ENCODE peak calls at places on chromosomes 11 and 22, in six cellular contexts. B, Q, K, J, O and P are unnamed samples.

GRCh38 chr11:35822815-35823495 is 120.9 kb upstream of the LDLRAD3 start:
- DNase-seq in B (peak; percentile 13), Q (no peak), K (no peak), J (no peak), O (no peak), P (no peak)

GRCh38 chr11:98561877-98562395 is 458.8 kb upstream of the CNTN5 start:
- DNase-seq in B (no peak), Q (no peak), K (no peak), J (no peak), O (peak; percentile 14), P (no peak)

GRCh38 chr22:43006753-43007152 is 8.2 kb downstream of the PACSIN2 start:
- DNase-seq in B (no peak), Q (no peak), K (no peak), J (no peak), O (no peak), P (no peak)

GRCh38 chr22:31084811-31085492 is 3.8 kb downstream of the SMTN start:
- DNase-seq in B (peak; percentile 75), Q (peak; percentile 91), K (peak; percentile 47), J (peak; percentile 84), O (peak; percentile 69), P (peak; percentile 79)

GRCh38 chr11:9574806-9575530 is 1.5 kb downstream of the WEE1 start:
- DNase-seq in B (peak; percentile 87), Q (peak; percentile 47), K (no peak), J (peak; percentile 20), O (peak; percentile 86), P (no peak)

GRCh38 chr11:102047305-102047924 is at the start of gene CFAP300:
- DNase-seq in B (peak; percentile 33), Q (peak; percentile 60), K (peak; percentile 4), J (peak; percentile 85), O (peak; percentile 43), P (peak; percentile 42)

GRCh38 chr22:40044870-40045834 is 50.4 kb downstream of the FAM83F start:
- DNase-seq in B (peak; percentile 15), Q (peak; percentile 60), K (no peak), J (no peak), O (peak; percentile 32), P (peak; percentile 56)

GRCh38 chr11:116837231-116838091 is at the start of gene APOA1:
- DNase-seq in B (no peak), Q (no peak), K (no peak), J (no peak), O (no peak), P (peak; percentile 25)

GRCh38 chr11:15307600-15307999 is 192.9 kb downstream of the INSC start:
- DNase-seq in B (no peak), Q (no peak), K (no peak), J (no peak), O (no peak), P (no peak)

GRCh38 chr11:117823294-117823940 is 1.1 kb downstream of the FXYD2 start:
- DNase-seq in B (no peak), Q (no peak), K (no peak), J (no peak), O (no peak), P (no peak)

GRCh38 chr11:96713301-96713700 is 323.5 kb downstream of the JRKL start:
- DNase-seq in B (no peak), Q (no peak), K (no peak), J (no peak), O (no peak), P (no peak)

GRCh38 chr11:134997652-134998320 is 585.7 kb upstream of the B3GAT1 start:
- DNase-seq in B (no peak), Q (no peak), K (no peak), J (no peak), O (no peak), P (no peak)

GRCh38 chr11:74453373-74453975 is 13.9 kb downstream of the KCNE3 start:
- DNase-seq in B (peak; percentile 63), Q (peak; percentile 68), K (no peak), J (peak; percentile 36), O (peak; percentile 31), P (peak; percentile 43)

GRCh38 chr11:16804104-16804947 is 65.9 kb downstream of the C11orf58 start:
- DNase-seq in B (no peak), Q (no peak), K (no peak), J (no peak), O (no peak), P (no peak)

GRCh38 chr11:17741487-17741886 is 6.9 kb downstream of the KCNC1 start:
- DNase-seq in B (no peak), Q (no peak), K (no peak), J (no peak), O (no peak), P (no peak)

GRCh38 chr11:115215694-115216615 is 288.3 kb downstream of the CADM1 start:
- DNase-seq in B (no peak), Q (no peak), K (no peak), J (no peak), O (no peak), P (no peak)

GRCh38 chr11:45212566-45213315 is 66.3 kb downstream of the PRDM11 start:
- DNase-seq in B (no peak), Q (no peak), K (no peak), J (no peak), O (no peak), P (no peak)

GRCh38 chr22:48800886-48801607 is 1026.6 kb downstream of the BRD1 start:
- DNase-seq in B (no peak), Q (no peak), K (no peak), J (no peak), O (no peak), P (no peak)

GRCh38 chr11:58927393-58928081 is 11.8 kb upstream of the GLYATL1 start:
- DNase-seq in B (peak; percentile 29), Q (peak; percentile 65), K (no peak), J (no peak), O (no peak), P (peak; percentile 81)

GRCh38 chr11:65637794-65638317 is at the start of gene SIPA1:
- DNase-seq in B (peak; percentile 93), Q (peak; percentile 86), K (no peak), J (peak; percentile 57), O (peak; percentile 73), P (peak; percentile 60)

GRCh38 chr11:70272009-70272408 is 1.5 kb downstream of the PPFIA1 start:
- DNase-seq in B (no peak), Q (no peak), K (no peak), J (no peak), O (no peak), P (no peak)

GRCh38 chr11:70270877-70271634 is 566 bp downstream of the PPFIA1 start:
- DNase-seq in B (peak; percentile 65), Q (peak; percentile 60), K (no peak), J (no peak), O (peak; percentile 53), P (peak; percentile 42)

GRCh38 chr11:70271635-70271953 is 1.1 kb downstream of the PPFIA1 start:
- DNase-seq in B (no peak), Q (no peak), K (no peak), J (no peak), O (no peak), P (no peak)

GRCh38 chr11:70268526-70268925 is 2.0 kb upstream of the PPFIA1 start:
- DNase-seq in B (no peak), Q (no peak), K (no peak), J (no peak), O (no peak), P (no peak)

DNA sequence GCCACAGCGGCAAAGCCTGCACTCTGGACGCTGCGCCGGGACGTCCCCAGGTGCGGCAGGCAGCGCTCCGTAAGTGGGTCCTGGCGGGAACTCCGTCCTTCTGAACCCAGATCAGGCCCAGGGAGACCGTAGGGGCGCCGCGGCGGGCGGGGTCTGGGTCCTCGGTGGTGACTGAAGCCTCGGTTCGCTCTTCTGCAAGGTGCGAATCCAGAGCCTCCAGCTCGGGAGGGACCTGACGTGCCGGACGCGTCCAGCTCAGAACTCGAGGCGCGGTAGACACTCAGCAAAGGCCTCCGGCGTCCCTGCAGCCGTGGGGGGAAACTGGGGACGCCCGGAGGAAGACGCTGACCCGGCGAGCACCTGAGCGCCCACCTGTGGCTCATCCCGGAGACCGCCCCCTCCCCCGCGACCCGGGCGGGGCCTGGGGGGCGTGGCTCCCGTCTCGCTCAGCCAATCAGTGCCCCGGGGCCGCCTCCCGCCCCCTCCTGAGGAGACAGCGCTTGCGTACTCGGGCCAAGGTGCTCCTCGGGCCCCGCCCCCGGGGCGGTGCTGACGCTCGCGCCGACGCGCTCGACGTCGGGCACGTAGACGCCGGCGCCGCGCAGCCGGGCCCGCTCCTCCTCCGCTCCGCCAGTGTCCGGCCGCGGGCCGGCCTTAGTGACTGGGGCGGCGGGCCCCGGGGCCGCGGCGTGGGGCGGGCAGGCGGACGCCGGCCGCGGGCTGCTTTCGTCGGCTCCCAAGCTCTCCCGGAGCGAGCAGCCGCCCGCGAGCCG is at the start of gene PPFIA1:
- DNase-seq in B (peak; percentile 91), Q (peak; percentile 96), K (peak; percentile 65), J (peak; percentile 91), O (peak; percentile 96), P (peak; percentile 95)
- TF ChIP-seq CTCF in B (no peak), Q (no peak), K (no peak), J (no peak), O (peak; percentile 13), P (no peak)

DNA sequence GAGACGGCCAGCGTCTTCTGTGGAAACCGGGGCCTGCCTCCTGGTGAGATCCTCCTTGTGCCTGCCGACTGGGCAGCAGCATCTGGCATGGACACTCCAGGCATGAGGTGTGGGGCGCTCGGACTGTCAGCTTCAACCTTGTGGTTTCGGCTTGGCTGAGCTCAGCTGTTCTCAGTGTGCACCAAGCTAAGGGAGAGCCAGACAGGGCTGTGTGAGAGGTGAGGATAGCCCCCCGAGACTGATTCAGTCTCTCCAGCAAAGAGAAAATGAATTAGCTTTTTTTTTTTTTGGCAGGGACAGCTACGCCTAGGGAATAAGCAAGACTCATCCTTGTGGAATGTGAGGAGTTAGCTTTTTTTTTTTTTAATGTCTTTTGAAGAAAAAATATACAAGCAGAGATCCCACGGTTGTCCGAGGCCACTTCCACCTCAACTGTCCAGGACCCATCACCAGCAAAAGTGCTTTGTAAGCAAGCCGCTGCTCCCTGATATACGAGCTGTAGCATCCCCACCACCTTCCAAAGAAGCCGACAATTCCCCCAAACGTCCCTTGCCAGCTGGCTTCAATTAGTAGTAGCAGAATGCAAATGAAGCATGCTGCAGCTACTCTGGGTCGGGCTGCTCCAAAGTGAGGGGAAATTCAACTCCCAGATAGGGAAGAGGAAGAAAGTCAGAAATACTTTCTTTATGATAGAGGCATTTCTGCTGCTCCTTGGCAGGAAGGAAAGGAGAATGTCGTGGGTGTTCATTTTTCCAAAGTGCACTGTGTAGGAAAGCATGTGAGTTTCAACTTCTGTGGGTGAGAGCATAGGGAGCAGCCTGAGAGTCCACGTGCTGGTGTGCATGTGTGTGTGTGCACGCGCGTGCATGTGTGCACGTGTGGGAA is 9.8 kb upstream of the THY1 start:
- DNase-seq in B (peak; percentile 77), Q (no peak), K (no peak), J (no peak), O (peak; percentile 17), P (no peak)
- TF ChIP-seq CTCF in B (no peak), Q (no peak), K (no peak), J (no peak), O (no peak), P (no peak)

DNA sequence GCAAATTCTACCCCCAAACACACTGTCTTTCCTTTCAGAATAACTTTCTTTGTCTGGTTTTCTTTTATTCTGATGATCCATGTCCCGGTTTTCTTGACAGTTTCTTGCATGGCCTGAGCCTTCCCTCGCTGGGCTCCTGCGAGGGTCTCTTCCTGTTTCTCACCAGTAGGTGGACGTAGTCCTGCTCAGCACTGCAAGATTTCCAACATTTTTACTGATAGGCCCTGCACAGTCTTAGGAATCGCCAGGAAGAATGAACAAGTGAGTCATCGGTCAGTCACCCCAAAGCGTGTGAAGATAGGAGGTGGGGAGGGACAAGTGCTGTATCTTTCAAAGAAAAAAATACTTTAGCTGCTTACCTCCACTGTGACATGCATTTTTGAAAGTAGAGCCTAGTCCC is 16.9 kb upstream of the KIRREL3 start:
- DNase-seq in B (peak; percentile 93), Q (no peak), K (no peak), J (no peak), O (peak; percentile 46), P (no peak)
- TF ChIP-seq CTCF in B (peak; percentile 72), Q (peak; percentile 48), K (no peak), J (no peak), O (peak; percentile 17), P (peak; percentile 61)

GRCh38 chr11:29224739-29225384 is 792.0 kb downstream of the KCNA4 start:
- DNase-seq in B (no peak), Q (no peak), K (no peak), J (no peak), O (no peak), P (no peak)
- TF ChIP-seq CTCF in B (no peak), Q (no peak), K (no peak), J (no peak), O (no peak), P (no peak)